ENCODE peak calls at places on chromosomes 11 and 22, in seven cellular contexts. J, U, D, S, I, P and T are unnamed samples.

GRCh38 chr22:18977824-18978425 is 41.8 kb upstream of the PRODH start:
- DNase-seq in J (no peak), U (no peak), D (no peak), S (no peak), I (no peak), P (no peak), T (no peak)

GRCh38 chr11:47245586-47246357 is 2.8 kb downstream of the ACP2 start:
- DNase-seq in J (no peak), U (no peak), D (no peak), S (no peak), I (no peak), P (no peak), T (no peak)

GRCh38 chr11:19087658-19088057 is 27.1 kb upstream of the MRGPRX2 start:
- DNase-seq in J (no peak), U (peak), D (no peak), S (peak), I (peak), P (no peak), T (no peak)

GRCh38 chr11:12721816-12722604 is 47.8 kb downstream of the TEAD1 start:
- DNase-seq in J (no peak), U (no peak), D (no peak), S (no peak), I (no peak), P (no peak), T (no peak)

GRCh38 chr11:133479209-133479608 is 53.1 kb downstream of the OPCML start:
- DNase-seq in J (no peak), U (no peak), D (no peak), S (no peak), I (no peak), P (no peak), T (no peak)

GRCh38 chr11:7348432-7349298 is 97.0 kb downstream of the SYT9 start:
- DNase-seq in J (no peak), U (no peak), D (no peak), S (peak), I (no peak), P (no peak), T (no peak)

GRCh38 chr11:96256604-96257003 is 86.4 kb downstream of the MAML2 start:
- DNase-seq in J (no peak), U (no peak), D (no peak), S (no peak), I (no peak), P (no peak), T (no peak)

GRCh38 chr11:17594686-17595192 is 47.7 kb downstream of the OTOG start:
- DNase-seq in J (no peak), U (no peak), D (no peak), S (no peak), I (no peak), P (no peak), T (no peak)

GRCh38 chr22:30602049-30602448 is 4.9 kb upstream of the TCN2 start:
- DNase-seq in J (no peak), U (peak), D (no peak), S (peak), I (peak), P (no peak), T (no peak)

GRCh38 chr11:120385110-120385509 is 48.9 kb downstream of the ARHGEF12 start:
- DNase-seq in J (no peak), U (peak), D (peak), S (no peak), I (peak), P (no peak), T (no peak)

GRCh38 chr11:86955111-86955673 is at the start of gene FZD4:
- DNase-seq in J (peak), U (peak), D (peak), S (peak), I (peak), P (peak), T (no peak)

GRCh38 chr22:47039356-47039755 is 276.9 kb downstream of the TBC1D22A start:
- DNase-seq in J (no peak), U (no peak), D (no peak), S (no peak), I (no peak), P (no peak), T (no peak)

GRCh38 chr11:79174045-79175008 is 266.5 kb downstream of the TENM4 start:
- DNase-seq in J (no peak), U (peak), D (no peak), S (peak), I (peak), P (no peak), T (no peak)

GRCh38 chr11:111499483-111499882 is 12.7 kb downstream of the BTG4 start:
- DNase-seq in J (no peak), U (no peak), D (no peak), S (no peak), I (no peak), P (no peak), T (no peak)

GRCh38 chr11:102046841-102047240 is 396 bp upstream of the CFAP300 start:
- DNase-seq in J (no peak), U (no peak), D (no peak), S (no peak), I (peak), P (no peak), T (no peak)

GRCh38 chr11:92480519-92480918 is 255.9 kb downstream of the FAT3 start:
- DNase-seq in J (no peak), U (peak), D (no peak), S (no peak), I (peak), P (no peak), T (no peak)

GRCh38 chr11:93020248-93021088 is 51.0 kb downstream of the MTNR1B start:
- DNase-seq in J (no peak), U (peak), D (no peak), S (peak), I (peak), P (no peak), T (no peak)

GRCh38 chr11:62201376-62201775 is 7.1 kb upstream of the SCGB2A1 start:
- DNase-seq in J (no peak), U (no peak), D (no peak), S (peak), I (no peak), P (no peak), T (no peak)

GRCh38 chr11:17208257-17208999 is 642 bp upstream of the PIK3C2A start:
- DNase-seq in J (peak), U (peak), D (peak), S (peak), I (peak), P (peak), T (no peak)

GRCh38 chr11:104968856-104969776 is 742 bp upstream of the CASP4 start:
- DNase-seq in J (peak), U (no peak), D (no peak), S (no peak), I (peak), P (no peak), T (no peak)

GRCh38 chr22:32341122-32341740 is 16.4 kb upstream of the RFPL3 start:
- DNase-seq in J (no peak), U (no peak), D (no peak), S (no peak), I (peak), P (no peak), T (no peak)